ENCODE peak calls at places on chromosomes 4 and X, in ten cellular contexts. One of them, this sample, is unnamed.

GRCh38 chrX:19332983-19333382 is 10.7 kb upstream of the PDHA1 start:
- DNase-seq in DND-41: no peak
- DNase-seq in CD4-positive, alpha-beta T cell: no peak
- DNase-seq in WTC11: peak; percentile 38
- DNase-seq in coronary artery: no peak
- DNase-seq in HFF-Myc: peak; percentile 9
- DNase-seq in lower leg skin: no peak
- DNase-seq in progenitor cell of endocrine pancreas: no peak
- DNase-seq in neural progenitor cell: no peak
- DNase-seq in gastrocnemius medialis: no peak
- DNase-seq in this sample: peak; percentile 65

GRCh38 chr4:139972305-139972704 is 181.7 kb downstream of the MAML3 start:
- DNase-seq in HFF-Myc: no peak
- DNase-seq in coronary artery: no peak
- DNase-seq in CD4-positive, alpha-beta T cell: no peak
- DNase-seq in DND-41: no peak
- DNase-seq in lower leg skin: no peak
- DNase-seq in WTC11: no peak
- DNase-seq in neural progenitor cell: no peak
- DNase-seq in progenitor cell of endocrine pancreas: no peak
- DNase-seq in gastrocnemius medialis: no peak
- DNase-seq in this sample: no peak

GRCh38 chr4:144589512-144589911 is 56.4 kb upstream of the HHIP start:
- DNase-seq in WTC11: no peak
- DNase-seq in lower leg skin: no peak
- DNase-seq in neural progenitor cell: no peak
- DNase-seq in HFF-Myc: no peak
- DNase-seq in progenitor cell of endocrine pancreas: no peak
- DNase-seq in DND-41: peak; percentile 62
- DNase-seq in CD4-positive, alpha-beta T cell: no peak
- DNase-seq in gastrocnemius medialis: no peak
- DNase-seq in coronary artery: no peak
- DNase-seq in this sample: no peak

GRCh38 chr4:163592207-163592606 is 97.7 kb downstream of the TMA16 start:
- DNase-seq in DND-41: no peak
- DNase-seq in progenitor cell of endocrine pancreas: no peak
- DNase-seq in HFF-Myc: no peak
- DNase-seq in CD4-positive, alpha-beta T cell: no peak
- DNase-seq in coronary artery: no peak
- DNase-seq in lower leg skin: no peak
- DNase-seq in gastrocnemius medialis: no peak
- DNase-seq in neural progenitor cell: no peak
- DNase-seq in WTC11: no peak
- DNase-seq in this sample: no peak

GRCh38 chrX:38311743-38312142 is 15.6 kb downstream of the RPGR start:
- DNase-seq in WTC11: no peak
- DNase-seq in HFF-Myc: no peak
- DNase-seq in lower leg skin: no peak
- DNase-seq in coronary artery: no peak
- DNase-seq in neural progenitor cell: no peak
- DNase-seq in CD4-positive, alpha-beta T cell: no peak
- DNase-seq in progenitor cell of endocrine pancreas: no peak
- DNase-seq in gastrocnemius medialis: no peak
- DNase-seq in DND-41: no peak
- DNase-seq in this sample: no peak

GRCh38 chr4:14864365-14864762 is 137.9 kb upstream of the CPEB2 start:
- DNase-seq in WTC11: no peak
- DNase-seq in HFF-Myc: no peak
- DNase-seq in neural progenitor cell: peak; percentile 54
- DNase-seq in DND-41: no peak
- DNase-seq in coronary artery: no peak
- DNase-seq in progenitor cell of endocrine pancreas: no peak
- DNase-seq in gastrocnemius medialis: no peak
- DNase-seq in CD4-positive, alpha-beta T cell: no peak
- DNase-seq in lower leg skin: no peak
- DNase-seq in this sample: no peak

GRCh38 chr4:9765091-9765490 is 16.3 kb upstream of the DRD5 start:
- DNase-seq in coronary artery: no peak
- DNase-seq in gastrocnemius medialis: no peak
- DNase-seq in lower leg skin: peak; percentile 74
- DNase-seq in neural progenitor cell: peak; percentile 50
- DNase-seq in progenitor cell of endocrine pancreas: no peak
- DNase-seq in WTC11: peak; percentile 63
- DNase-seq in HFF-Myc: no peak
- DNase-seq in CD4-positive, alpha-beta T cell: no peak
- DNase-seq in DND-41: no peak
- DNase-seq in this sample: no peak

GRCh38 chr4:76716020-76716419 is 181.9 kb downstream of the SOWAHB start:
- DNase-seq in lower leg skin: no peak
- DNase-seq in WTC11: no peak
- DNase-seq in coronary artery: no peak
- DNase-seq in gastrocnemius medialis: no peak
- DNase-seq in progenitor cell of endocrine pancreas: no peak
- DNase-seq in neural progenitor cell: no peak
- DNase-seq in HFF-Myc: no peak
- DNase-seq in DND-41: no peak
- DNase-seq in CD4-positive, alpha-beta T cell: no peak
- DNase-seq in this sample: no peak

GRCh38 chr4:55633903-55634302 is 2.2 kb downstream of the NMU start:
- DNase-seq in progenitor cell of endocrine pancreas: no peak
- DNase-seq in neural progenitor cell: peak; percentile 26
- DNase-seq in coronary artery: no peak
- DNase-seq in gastrocnemius medialis: no peak
- DNase-seq in lower leg skin: no peak
- DNase-seq in DND-41: no peak
- DNase-seq in HFF-Myc: no peak
- DNase-seq in CD4-positive, alpha-beta T cell: no peak
- DNase-seq in WTC11: no peak
- DNase-seq in this sample: no peak

GRCh38 chr4:86558799-86559198 is 35.3 kb upstream of the PTPN13 start:
- DNase-seq in WTC11: no peak
- DNase-seq in neural progenitor cell: no peak
- DNase-seq in coronary artery: no peak
- DNase-seq in DND-41: no peak
- DNase-seq in gastrocnemius medialis: no peak
- DNase-seq in lower leg skin: no peak
- DNase-seq in progenitor cell of endocrine pancreas: no peak
- DNase-seq in HFF-Myc: no peak
- DNase-seq in CD4-positive, alpha-beta T cell: no peak
- DNase-seq in this sample: no peak

GRCh38 chr4:83591730-83592129 is 55.8 kb downstream of the GPAT3 start:
- DNase-seq in CD4-positive, alpha-beta T cell: no peak
- DNase-seq in WTC11: no peak
- DNase-seq in DND-41: no peak
- DNase-seq in coronary artery: no peak
- DNase-seq in progenitor cell of endocrine pancreas: no peak
- DNase-seq in neural progenitor cell: no peak
- DNase-seq in lower leg skin: no peak
- DNase-seq in gastrocnemius medialis: no peak
- DNase-seq in HFF-Myc: no peak
- DNase-seq in this sample: no peak

GRCh38 chrX:53190363-53190960 is 34.5 kb downstream of the KDM5C start:
- DNase-seq in lower leg skin: no peak
- DNase-seq in HFF-Myc: no peak
- DNase-seq in CD4-positive, alpha-beta T cell: no peak
- DNase-seq in DND-41: peak; percentile 14
- DNase-seq in neural progenitor cell: peak; percentile 39
- DNase-seq in progenitor cell of endocrine pancreas: no peak
- DNase-seq in WTC11: peak; percentile 56
- DNase-seq in coronary artery: no peak
- DNase-seq in gastrocnemius medialis: no peak
- DNase-seq in this sample: no peak
- TF ChIP-seq CTCF in lower leg skin: no peak
- TF ChIP-seq CTCF in HFF-Myc: peak; percentile 19
- TF ChIP-seq CTCF in CD4-positive, alpha-beta T cell: no peak
- TF ChIP-seq CTCF in DND-41: peak; percentile 41
- TF ChIP-seq CTCF in neural progenitor cell: peak; percentile 49
- TF ChIP-seq CTCF in progenitor cell of endocrine pancreas: no peak
- TF ChIP-seq CTCF in WTC11: no peak
- TF ChIP-seq CTCF in coronary artery: no peak
- TF ChIP-seq CTCF in gastrocnemius medialis: no peak
- TF ChIP-seq CTCF in this sample: no peak

GRCh38 chr4:42573249-42573648 is 83.7 kb downstream of the ATP8A1 start:
- DNase-seq in WTC11: no peak
- DNase-seq in neural progenitor cell: no peak
- DNase-seq in HFF-Myc: no peak
- DNase-seq in DND-41: no peak
- DNase-seq in CD4-positive, alpha-beta T cell: no peak
- DNase-seq in coronary artery: no peak
- DNase-seq in gastrocnemius medialis: no peak
- DNase-seq in progenitor cell of endocrine pancreas: no peak
- DNase-seq in lower leg skin: no peak
- DNase-seq in this sample: no peak

GRCh38 chr4:42579903-42580302 is 77.0 kb downstream of the ATP8A1 start:
- DNase-seq in CD4-positive, alpha-beta T cell: no peak
- DNase-seq in progenitor cell of endocrine pancreas: no peak
- DNase-seq in DND-41: no peak
- DNase-seq in neural progenitor cell: no peak
- DNase-seq in HFF-Myc: no peak
- DNase-seq in lower leg skin: no peak
- DNase-seq in coronary artery: no peak
- DNase-seq in WTC11: no peak
- DNase-seq in gastrocnemius medialis: no peak
- DNase-seq in this sample: no peak

GRCh38 chr4:42574873-42575272 is 82.0 kb downstream of the ATP8A1 start:
- DNase-seq in gastrocnemius medialis: no peak
- DNase-seq in neural progenitor cell: no peak
- DNase-seq in CD4-positive, alpha-beta T cell: no peak
- DNase-seq in DND-41: no peak
- DNase-seq in HFF-Myc: no peak
- DNase-seq in coronary artery: no peak
- DNase-seq in progenitor cell of endocrine pancreas: no peak
- DNase-seq in lower leg skin: no peak
- DNase-seq in WTC11: no peak
- DNase-seq in this sample: no peak

DNA sequence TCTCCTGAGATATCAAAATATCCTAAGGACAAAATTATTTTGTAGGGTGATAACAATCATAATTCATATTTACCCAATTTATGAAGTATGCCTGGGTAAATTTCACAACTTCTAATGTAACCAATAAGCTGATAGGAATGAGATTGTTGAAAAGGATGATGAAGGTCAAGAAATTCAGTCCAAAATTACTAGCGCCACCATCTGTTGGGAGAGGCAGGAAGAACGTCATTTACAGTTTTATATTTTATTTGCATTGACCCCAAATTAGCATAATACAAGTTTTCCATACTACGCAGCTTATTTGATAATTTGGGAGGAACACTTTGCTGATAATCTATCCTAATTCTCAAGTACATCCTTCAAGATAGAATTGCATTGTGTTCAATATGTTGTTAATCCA is 78.7 kb downstream of the ATP8A1 start:
- DNase-seq in WTC11: no peak
- DNase-seq in lower leg skin: no peak
- DNase-seq in coronary artery: no peak
- DNase-seq in HFF-Myc: no peak
- DNase-seq in gastrocnemius medialis: no peak
- DNase-seq in neural progenitor cell: no peak
- DNase-seq in DND-41: no peak
- DNase-seq in CD4-positive, alpha-beta T cell: no peak
- DNase-seq in progenitor cell of endocrine pancreas: no peak
- DNase-seq in this sample: no peak
- TF ChIP-seq CTCF in WTC11: no peak
- TF ChIP-seq CTCF in lower leg skin: no peak
- TF ChIP-seq CTCF in coronary artery: no peak
- TF ChIP-seq CTCF in HFF-Myc: no peak
- TF ChIP-seq CTCF in gastrocnemius medialis: no peak
- TF ChIP-seq CTCF in neural progenitor cell: peak; percentile 21
- TF ChIP-seq CTCF in DND-41: peak; percentile 3
- TF ChIP-seq CTCF in CD4-positive, alpha-beta T cell: no peak
- TF ChIP-seq CTCF in progenitor cell of endocrine pancreas: no peak
- TF ChIP-seq CTCF in this sample: no peak

DNA sequence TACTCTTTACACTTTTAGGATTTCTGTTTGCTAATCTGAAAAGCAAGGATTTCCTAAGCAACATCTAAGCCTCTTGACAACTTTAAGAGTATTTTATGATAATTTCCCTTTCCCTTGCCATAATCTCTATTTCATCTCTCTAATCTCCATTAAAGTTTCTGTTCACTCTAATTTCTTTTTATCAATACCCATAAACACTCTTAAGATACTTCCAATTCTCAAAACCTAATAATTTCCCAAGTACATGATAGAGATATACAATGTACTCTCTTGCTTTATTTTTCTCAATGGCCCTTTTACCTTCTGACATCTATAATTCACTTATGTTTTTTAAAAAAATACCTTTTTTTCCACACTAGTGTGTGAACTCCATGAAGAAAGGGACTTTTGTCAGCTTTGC is 26.8 kb downstream of the DAPP1 start:
- DNase-seq in HFF-Myc: no peak
- DNase-seq in neural progenitor cell: no peak
- DNase-seq in progenitor cell of endocrine pancreas: no peak
- DNase-seq in gastrocnemius medialis: no peak
- DNase-seq in coronary artery: no peak
- DNase-seq in WTC11: no peak
- DNase-seq in CD4-positive, alpha-beta T cell: no peak
- DNase-seq in DND-41: no peak
- DNase-seq in lower leg skin: no peak
- DNase-seq in this sample: no peak
- TF ChIP-seq CTCF in HFF-Myc: no peak
- TF ChIP-seq CTCF in neural progenitor cell: no peak
- TF ChIP-seq CTCF in progenitor cell of endocrine pancreas: no peak
- TF ChIP-seq CTCF in gastrocnemius medialis: no peak
- TF ChIP-seq CTCF in coronary artery: no peak
- TF ChIP-seq CTCF in WTC11: no peak
- TF ChIP-seq CTCF in CD4-positive, alpha-beta T cell: no peak
- TF ChIP-seq CTCF in DND-41: no peak
- TF ChIP-seq CTCF in lower leg skin: no peak
- TF ChIP-seq CTCF in this sample: no peak

GRCh38 chr4:151325320-151326246 is at the start of gene SH3D19:
- DNase-seq in lower leg skin: peak; percentile 93
- DNase-seq in CD4-positive, alpha-beta T cell: no peak
- DNase-seq in neural progenitor cell: peak; percentile 78
- DNase-seq in WTC11: peak; percentile 58
- DNase-seq in gastrocnemius medialis: peak; percentile 51
- DNase-seq in progenitor cell of endocrine pancreas: peak; percentile 48
- DNase-seq in coronary artery: peak; percentile 77
- DNase-seq in DND-41: no peak
- DNase-seq in HFF-Myc: no peak
- DNase-seq in this sample: peak; percentile 70
- TF ChIP-seq CTCF in lower leg skin: no peak
- TF ChIP-seq CTCF in CD4-positive, alpha-beta T cell: no peak
- TF ChIP-seq CTCF in neural progenitor cell: no peak
- TF ChIP-seq CTCF in WTC11: no peak
- TF ChIP-seq CTCF in gastrocnemius medialis: peak; percentile 23
- TF ChIP-seq CTCF in progenitor cell of endocrine pancreas: peak; percentile 7
- TF ChIP-seq CTCF in coronary artery: no peak
- TF ChIP-seq CTCF in DND-41: no peak
- TF ChIP-seq CTCF in HFF-Myc: no peak
- TF ChIP-seq CTCF in this sample: no peak

GRCh38 chr4:41012308-41012707 is 202.0 kb downstream of the APBB2 start:
- DNase-seq in coronary artery: no peak
- DNase-seq in WTC11: no peak
- DNase-seq in DND-41: no peak
- DNase-seq in neural progenitor cell: no peak
- DNase-seq in progenitor cell of endocrine pancreas: no peak
- DNase-seq in HFF-Myc: no peak
- DNase-seq in CD4-positive, alpha-beta T cell: no peak
- DNase-seq in lower leg skin: no peak
- DNase-seq in gastrocnemius medialis: no peak
- DNase-seq in this sample: no peak
- TF ChIP-seq CTCF in coronary artery: no peak
- TF ChIP-seq CTCF in WTC11: no peak
- TF ChIP-seq CTCF in DND-41: no peak
- TF ChIP-seq CTCF in neural progenitor cell: no peak
- TF ChIP-seq CTCF in progenitor cell of endocrine pancreas: no peak
- TF ChIP-seq CTCF in HFF-Myc: no peak
- TF ChIP-seq CTCF in CD4-positive, alpha-beta T cell: no peak
- TF ChIP-seq CTCF in lower leg skin: no peak
- TF ChIP-seq CTCF in gastrocnemius medialis: no peak
- TF ChIP-seq CTCF in this sample: no peak